ENCODE peak calls at places on chromosomes 5 and 9, in six cellular contexts. F is HepG2, A is mammary epithelial cell, H is PC-9, V is endothelial cell of umbilical vein, W is fibroblast of lung. E is an unnamed sample.

GRCh38 chr9:21558627-21559401 is 76.7 kb upstream of the IFNE start:
- DNase-seq in H (no peak), A (peak), W (peak), F (no peak), V (peak), E (no peak)

GRCh38 chr9:129875181-129875611 is 39.9 kb downstream of the USP20 start:
- DNase-seq in V (no peak), A (no peak), W (no peak), F (no peak), H (no peak), E (no peak)

GRCh38 chr5:57370376-57370775 is 112.2 kb downstream of the ACTBL2 start:
- DNase-seq in A (no peak), V (no peak), F (no peak), H (no peak), W (no peak), E (peak)

GRCh38 chr9:127253446-127253845 is 11.1 kb upstream of the GARNL3 start:
- DNase-seq in V (no peak), W (no peak), F (no peak), A (no peak), H (no peak), E (no peak)

GRCh38 chr5:68898961-68899471 is 194.8 kb upstream of the SLC30A5 start:
- DNase-seq in H (peak), A (peak), F (no peak), V (no peak), W (peak), E (peak)

GRCh38 chr5:98179791-98180755 is 593.4 kb upstream of the RGMB start:
- DNase-seq in H (peak), V (no peak), W (no peak), F (no peak), A (peak), E (no peak)

GRCh38 chr5:55597014-55597981 is 62.5 kb upstream of the PLPP1 start:
- DNase-seq in W (peak), F (no peak), A (peak), H (no peak), V (peak), E (peak)

GRCh38 chr5:169367861-169368260 is 66.9 kb upstream of the SLIT3 start:
- DNase-seq in V (peak), H (no peak), F (no peak), A (no peak), W (no peak), E (no peak)

GRCh38 chr9:123460091-123460490 is 104.1 kb downstream of the CRB2 start:
- DNase-seq in H (no peak), V (no peak), F (no peak), W (no peak), A (peak), E (no peak)

GRCh38 chr5:178416919-178417318 is 173.3 kb downstream of the COL23A1 start:
- DNase-seq in V (no peak), H (no peak), F (no peak), W (no peak), A (peak), E (peak)

GRCh38 chr5:1224631-1225030 is 550 bp upstream of the SLC6A18 start:
- DNase-seq in V (no peak), W (no peak), H (no peak), F (no peak), A (no peak), E (no peak)

GRCh38 chr9:81389569-81389993 is 299.8 kb downstream of the TLE1 start:
- DNase-seq in F (peak), V (peak), A (peak), H (peak), W (peak), E (peak)

GRCh38 chr9:26548766-26549290 is 343.8 kb downstream of the CAAP1 start:
- DNase-seq in A (no peak), W (no peak), V (no peak), F (no peak), H (no peak), E (no peak)

GRCh38 chr5:96745844-96746531 is 61.8 kb downstream of the ERAP1 start:
- DNase-seq in F (no peak), W (no peak), V (peak), A (no peak), H (no peak), E (no peak)

GRCh38 chr9:257957-258356 is 43.3 kb downstream of the DOCK8 start:
- DNase-seq in H (no peak), A (no peak), V (no peak), F (no peak), W (no peak), E (no peak)

GRCh38 chr9:126853667-126854066 is 6.8 kb upstream of the ZBTB34 start:
- DNase-seq in W (no peak), H (no peak), A (peak), F (no peak), V (no peak), E (peak)

GRCh38 chr5:93611900-93612898 is 29.2 kb downstream of the NR2F1 start:
- DNase-seq in F (no peak), A (peak), W (peak), V (peak), H (peak), E (peak)

DNA sequence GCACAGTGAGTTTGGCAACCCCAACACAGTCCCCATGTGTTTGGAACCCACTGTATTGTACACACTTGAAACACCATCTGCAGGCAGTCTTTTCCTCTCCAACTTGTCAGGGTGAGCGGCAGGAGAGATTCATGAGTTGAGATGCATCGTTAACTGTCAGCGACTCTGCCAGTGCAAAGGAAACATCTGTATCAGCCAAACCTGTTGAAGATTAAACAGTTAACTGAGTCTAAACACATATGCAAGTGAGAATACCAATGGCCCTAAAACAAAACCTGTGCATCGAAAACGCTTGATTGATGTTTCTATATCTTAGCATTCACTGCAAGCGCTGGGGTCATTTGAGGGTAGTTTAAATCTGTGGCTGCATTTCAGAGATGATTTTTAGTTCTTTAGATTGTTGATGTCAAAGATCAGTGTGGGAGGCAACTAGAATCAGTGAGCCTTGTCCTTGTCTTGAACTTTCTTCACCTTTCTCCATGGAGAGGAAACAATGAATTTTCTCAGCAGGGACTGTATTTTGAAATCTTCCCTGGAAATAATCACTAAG is 41.3 kb upstream of the PAM start:
- DNase-seq in W (no peak), F (no peak), V (no peak), A (no peak), H (no peak), E (no peak)
- H2AFZ ChIP-seq in W (no peak), F (no peak), V (no peak), A (no peak), H (no peak), E (no peak)

DNA sequence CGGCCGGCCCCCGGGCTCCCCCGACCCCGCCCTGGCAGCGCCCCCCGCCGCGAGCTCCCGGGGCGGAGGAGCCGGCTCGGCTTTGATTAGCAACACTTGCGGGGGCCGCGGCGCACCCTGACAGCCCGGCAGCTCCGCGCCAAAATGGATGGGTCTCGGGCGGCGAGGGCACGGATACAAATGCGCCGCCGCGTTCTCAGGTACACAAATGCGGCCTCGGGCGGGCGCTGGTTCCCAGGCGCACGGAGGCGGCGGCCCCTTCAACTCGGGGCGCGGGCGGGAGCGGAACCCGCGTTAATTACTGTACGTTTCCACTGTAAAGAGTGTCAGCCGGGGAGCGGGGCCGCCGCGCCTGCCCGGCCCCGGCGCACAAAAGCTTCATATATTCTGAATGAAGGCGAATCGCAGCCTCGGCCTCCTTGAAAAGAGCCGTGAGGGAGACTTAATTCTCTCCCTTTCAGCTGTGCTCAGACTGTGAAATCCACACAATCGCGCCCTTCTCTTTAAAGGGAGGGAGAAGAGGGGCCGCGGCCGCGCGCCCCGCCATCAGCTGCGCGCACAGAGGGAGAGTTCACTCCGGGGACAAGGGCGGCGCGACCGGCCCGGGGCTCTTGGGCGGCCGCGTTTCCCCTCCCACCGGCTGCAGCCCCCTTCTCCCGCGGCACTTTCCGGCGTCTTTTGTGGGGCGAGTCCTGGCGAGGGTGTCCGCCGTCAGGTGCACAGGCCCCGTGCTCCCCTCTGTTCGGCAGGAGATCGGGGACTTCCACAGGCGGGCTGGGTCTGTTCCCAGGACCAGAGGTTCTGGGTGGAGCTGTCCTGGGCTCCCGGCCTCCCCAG is 27.0 kb downstream of the MSX2 start:
- DNase-seq in V (no peak), H (no peak), W (no peak), F (no peak), A (peak), E (no peak)
- TF ChIP-seq EZH2 in V (no peak), H (no peak), W (no peak), F (no peak), A (no peak), E (peak)

GRCh38 chr5:66697796-66698564 is 101.8 kb downstream of the MAST4 start:
- DNase-seq in V (no peak), H (no peak), F (no peak), W (no peak), A (no peak), E (no peak)

DNA sequence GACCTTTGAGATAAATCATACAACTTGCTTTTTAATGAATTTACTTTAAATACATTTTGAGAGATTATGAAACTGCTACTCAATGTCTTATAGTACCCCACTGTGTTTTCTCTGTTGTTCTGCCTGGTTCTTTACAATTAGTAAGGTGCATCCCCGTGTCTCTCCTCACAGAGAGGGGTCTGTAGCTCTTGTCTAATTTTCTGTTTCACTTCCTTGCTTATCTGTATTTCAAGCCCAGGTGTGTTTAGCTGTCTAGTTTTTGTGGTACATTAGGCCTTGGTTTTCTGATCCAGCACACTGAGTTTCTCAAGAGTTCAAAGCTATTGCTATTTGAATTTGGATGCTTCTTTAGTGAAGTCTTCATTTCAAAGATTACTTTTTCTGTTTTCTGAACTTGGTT is 105.1 kb downstream of the MAST4 start:
- DNase-seq in H (no peak), F (no peak), A (no peak), V (no peak), W (no peak), E (no peak)
- H2AFZ ChIP-seq in H (no peak), F (no peak), A (no peak), V (no peak), W (no peak), E (no peak)

DNA sequence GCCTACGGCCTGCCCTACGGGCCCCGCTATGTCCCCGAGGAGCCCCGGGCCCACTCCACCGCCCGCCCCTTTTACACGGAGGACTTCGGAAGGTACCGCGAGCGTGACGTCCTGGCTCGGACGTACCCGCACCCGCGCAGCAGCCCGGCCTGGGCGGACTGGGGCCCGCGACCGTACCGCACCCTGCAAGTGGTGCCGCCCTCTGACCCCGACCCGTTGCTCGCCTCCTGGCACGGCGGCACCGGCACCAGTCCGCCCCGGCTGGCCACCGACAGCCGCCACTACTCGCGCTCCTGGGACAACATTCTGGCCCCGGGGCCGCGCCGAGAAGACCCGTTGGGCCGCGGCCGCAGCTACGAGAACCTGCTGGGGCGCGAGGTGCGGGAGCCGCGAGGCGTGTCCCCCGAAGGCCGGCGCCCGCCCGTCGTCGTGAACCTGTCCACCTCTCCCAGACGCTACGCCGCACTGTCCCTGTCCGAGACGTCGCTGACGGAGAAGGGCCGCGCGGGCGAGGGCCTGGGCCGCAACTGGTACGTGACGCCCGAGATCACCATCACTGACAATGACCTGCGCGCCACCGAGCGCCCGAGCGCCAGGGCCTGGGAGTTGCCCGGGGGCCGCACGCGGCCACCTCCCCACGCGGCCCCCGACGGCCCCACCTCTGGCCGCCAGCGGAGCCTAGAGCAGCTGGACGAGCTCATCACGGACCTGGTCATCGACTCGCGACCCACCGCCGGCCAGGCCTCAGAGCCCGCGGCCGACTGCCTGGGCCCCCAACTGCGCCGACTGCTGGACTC is 3.4 kb downstream of the AJM1 start:
- DNase-seq in A (no peak), F (no peak), W (no peak), V (no peak), H (no peak), E (no peak)
- TF ChIP-seq EZH2 in A (peak), F (no peak), W (no peak), V (peak), H (no peak), E (no peak)

GRCh38 chr5:145244788-145245187 is 590.4 kb downstream of the PRELID2 start:
- DNase-seq in F (no peak), V (peak), H (no peak), W (peak), A (no peak), E (peak)
- H2AFZ ChIP-seq in F (no peak), V (no peak), H (no peak), W (no peak), A (no peak), E (peak)

GRCh38 chr5:154478224-154478565 is at the start of gene HAND1:
- DNase-seq in V (peak), F (peak), A (no peak), W (no peak), H (peak), E (no peak)

GRCh38 chr5:154479944-154480750 is 2.1 kb upstream of the HAND1 start:
- DNase-seq in A (no peak), W (no peak), F (no peak), H (no peak), V (no peak), E (no peak)

GRCh38 chr5:154480847-154481246 is 2.8 kb upstream of the HAND1 start:
- DNase-seq in F (no peak), A (no peak), H (no peak), V (no peak), W (no peak), E (no peak)

GRCh38 chr5:154478752-154479159 is 729 bp upstream of the HAND1 start:
- DNase-seq in H (no peak), F (no peak), W (no peak), V (no peak), A (no peak), E (no peak)

DNA sequence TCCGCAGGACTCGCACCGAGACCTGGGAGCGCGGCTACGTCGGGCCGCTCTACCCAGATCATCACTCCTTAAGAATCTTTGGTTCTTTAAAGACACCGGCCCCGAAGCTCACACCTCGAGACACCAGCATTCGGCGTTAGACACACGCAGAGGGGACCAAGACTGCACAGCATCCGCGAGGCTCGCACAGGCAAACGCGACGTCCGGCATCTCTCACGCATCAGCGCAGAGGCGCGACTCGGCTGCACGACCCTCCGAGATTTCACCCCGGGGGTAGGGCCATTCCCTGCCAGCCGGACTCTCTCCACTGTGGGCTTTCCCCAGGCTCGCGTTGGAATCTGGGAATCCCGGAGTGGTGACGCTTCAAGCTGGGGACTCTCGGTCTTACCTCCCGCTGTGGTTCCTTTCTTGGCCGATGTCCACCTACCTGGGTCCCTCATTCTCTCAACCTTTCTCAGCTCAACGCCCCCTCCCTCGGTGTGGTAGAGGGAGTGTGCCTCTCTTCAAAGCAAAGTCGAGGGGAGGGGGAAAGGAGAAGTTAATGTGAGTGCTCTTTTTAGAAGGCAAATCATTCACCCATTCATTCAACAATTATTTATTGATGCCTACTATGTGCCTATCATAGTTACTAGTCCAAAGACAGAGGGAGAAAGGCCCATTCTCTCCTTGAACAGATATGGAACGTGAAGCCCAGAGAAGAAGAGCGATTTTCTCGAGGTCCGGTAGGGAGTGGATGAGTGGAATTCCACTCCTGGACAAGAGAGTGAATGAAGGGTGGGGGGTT is 1.3 kb upstream of the HAND1 start:
- DNase-seq in V (no peak), H (no peak), W (no peak), F (no peak), A (no peak), E (no peak)
- TF ChIP-seq EZH2 in V (peak), H (no peak), W (peak), F (peak), A (peak), E (no peak)

GRCh38 chr5:137498301-137498735 is 808 bp downstream of the SPOCK1 start:
- DNase-seq in V (peak), H (no peak), A (no peak), F (no peak), W (no peak), E (peak)
- H2AFZ ChIP-seq in V (peak), H (no peak), A (peak), F (no peak), W (peak), E (peak)

DNA sequence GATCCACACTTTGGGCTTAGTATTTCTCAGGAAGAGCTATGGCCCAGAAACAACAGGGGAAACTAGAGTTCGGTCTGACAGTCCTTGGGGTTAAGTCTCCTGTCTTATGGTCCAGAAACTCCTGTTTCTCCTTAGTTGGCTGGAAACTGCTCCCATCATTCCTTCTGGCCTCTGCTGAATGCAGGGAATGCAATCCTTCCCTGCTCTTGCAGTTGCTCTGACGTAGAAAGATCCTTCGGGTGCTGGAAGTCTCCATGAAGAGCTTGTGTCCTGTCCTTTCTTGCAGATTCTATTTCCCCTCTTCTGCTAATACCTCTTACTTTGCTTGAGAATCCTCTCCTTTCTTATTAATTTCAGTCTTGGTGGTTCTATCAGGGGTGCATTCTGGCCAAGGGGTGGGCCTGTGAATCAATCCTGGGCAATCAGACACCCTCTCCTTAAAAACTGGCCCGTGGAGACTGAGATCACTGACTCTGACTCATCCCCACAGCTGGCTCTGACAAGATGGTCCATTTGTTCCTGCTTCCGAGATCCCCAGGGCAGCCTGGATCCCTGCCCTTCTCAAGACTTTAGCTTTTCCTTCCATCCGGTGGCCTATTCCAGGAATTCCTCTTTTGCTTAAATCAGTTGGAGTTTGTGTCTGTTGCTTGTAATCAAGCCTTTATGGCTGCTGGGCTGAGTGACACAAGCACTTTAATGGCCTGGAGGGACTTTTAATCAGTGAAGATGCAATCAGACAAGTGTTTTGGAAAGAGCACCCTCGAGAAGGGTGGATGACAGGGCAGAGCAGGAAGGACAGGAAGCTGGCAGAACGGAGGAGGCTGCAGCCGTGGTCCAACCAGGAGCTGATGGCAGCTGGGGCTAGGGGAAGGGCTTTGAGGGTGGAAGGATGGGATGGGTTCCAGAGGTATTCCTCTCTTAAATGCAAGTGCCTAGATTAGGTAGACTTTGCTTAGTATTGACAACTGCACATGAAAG is 23.7 kb downstream of the PTGS1 start:
- DNase-seq in V (peak), W (peak), F (no peak), H (no peak), A (peak), E (peak)
- TF ChIP-seq EZH2 in V (no peak), W (no peak), F (no peak), H (no peak), A (no peak), E (no peak)